ENCODE peak calls at places on chromosome 6, in seven cellular contexts. P is Peyer's patch, N is body of pancreas, L is lung, G is GM04504, W is T-cell, A is GM23248. O is an unnamed sample.
A peak's percentile ranks its signal among the peaks of the same experiment; 100 is the strongest.

GRCh38 chr6:128516514-128516898 is 3.9 kb downstream of the PTPRK start:
- DNase-seq in P (no peak), N (no peak), L (no peak), G (no peak), W (no peak), A (peak; percentile 54), O (no peak)

GRCh38 chr6:11224252-11224965 is 8.1 kb downstream of the NEDD9 start:
- DNase-seq in P (peak; percentile 49), N (no peak), L (no peak), G (no peak), W (peak; percentile 18), A (peak; percentile 58), O (no peak)

GRCh38 chr6:12584631-12585405 is 131.7 kb upstream of the PHACTR1 start:
- DNase-seq in P (no peak), N (no peak), L (no peak), G (no peak), W (no peak), A (no peak), O (no peak)

GRCh38 chr6:103672169-103672568 is 1187.5 kb downstream of the HACE1 start:
- DNase-seq in P (no peak), N (no peak), L (no peak), G (no peak), W (no peak), A (no peak), O (no peak)

GRCh38 chr6:12313992-12314589 is 23.9 kb downstream of the EDN1 start:
- DNase-seq in P (no peak), N (peak; percentile 76), L (peak; percentile 49), G (no peak), W (no peak), A (peak; percentile 75), O (peak; percentile 53)

GRCh38 chr6:30591008-30591407 is 19.8 kb downstream of the ABCF1 start:
- DNase-seq in P (no peak), N (no peak), L (peak; percentile 68), G (no peak), W (no peak), A (peak; percentile 65), O (peak; percentile 72)

GRCh38 chr6:77019081-77019480 is 444.2 kb downstream of the HTR1B start:
- DNase-seq in P (no peak), N (no peak), L (no peak), G (no peak), W (no peak), A (no peak), O (no peak)

GRCh38 chr6:20092071-20092566 is 120.2 kb downstream of the MBOAT1 start:
- DNase-seq in P (no peak), N (no peak), L (no peak), G (peak; percentile 15), W (no peak), A (peak; percentile 52), O (no peak)

GRCh38 chr6:159056941-159057340 is 12.2 kb upstream of the TAGAP start:
- DNase-seq in P (no peak), N (no peak), L (no peak), G (no peak), W (no peak), A (no peak), O (no peak)

GRCh38 chr6:142872376-142872775 is 72.6 kb downstream of the HIVEP2 start:
- DNase-seq in P (no peak), N (no peak), L (no peak), G (no peak), W (no peak), A (peak; percentile 61), O (no peak)

GRCh38 chr6:21533678-21534077 is 59.9 kb upstream of the SOX4 start:
- DNase-seq in P (no peak), N (no peak), L (no peak), G (no peak), W (no peak), A (no peak), O (no peak)

GRCh38 chr6:136501514-136501913 is 48.7 kb downstream of the MAP7 start:
- DNase-seq in P (no peak), N (no peak), L (no peak), G (no peak), W (no peak), A (no peak), O (no peak)

GRCh38 chr6:33609019-33609418 is 12.1 kb upstream of the ITPR3 start:
- DNase-seq in P (no peak), N (no peak), L (no peak), G (no peak), W (no peak), A (peak; percentile 27), O (no peak)

GRCh38 chr6:46144270-46144669 is 14.5 kb downstream of the ENPP4 start:
- DNase-seq in P (no peak), N (no peak), L (no peak), G (no peak), W (no peak), A (no peak), O (no peak)

GRCh38 chr6:80744213-80744612 is 637.7 kb downstream of the BCKDHB start:
- DNase-seq in P (no peak), N (no peak), L (no peak), G (no peak), W (no peak), A (no peak), O (no peak)

GRCh38 chr6:142940487-142940886 is 4.5 kb downstream of the HIVEP2 start:
- DNase-seq in P (no peak), N (no peak), L (no peak), G (no peak), W (no peak), A (peak; percentile 74), O (no peak)

GRCh38 chr6:5997420-5998093 is 9.2 kb downstream of the NRN1 start:
- DNase-seq in P (no peak), N (no peak), L (no peak), G (no peak), W (no peak), A (peak; percentile 79), O (no peak)

GRCh38 chr6:169271158-169271936 is 17.7 kb upstream of the THBS2 start:
- DNase-seq in P (no peak), N (no peak), L (no peak), G (no peak), W (no peak), A (peak; percentile 18), O (no peak)

GRCh38 chr6:133888931-133889556 is at the start of gene TCF21:
- DNase-seq in P (no peak), N (no peak), L (no peak), G (no peak), W (no peak), A (peak; percentile 62), O (no peak)

GRCh38 chr6:105794263-105794662 is 291.9 kb upstream of the PRDM1 start:
- DNase-seq in P (no peak), N (peak; percentile 52), L (peak; percentile 56), G (no peak), W (no peak), A (peak; percentile 55), O (no peak)

GRCh38 chr6:34543421-34543820 is 12.7 kb downstream of the SPDEF start:
- DNase-seq in P (no peak), N (no peak), L (no peak), G (peak; percentile 26), W (no peak), A (peak; percentile 34), O (no peak)

GRCh38 chr6:28353981-28354676 is 4.4 kb downstream of the ZKSCAN3 start:
- DNase-seq in P (no peak), N (peak; percentile 74), L (peak; percentile 68), G (no peak), W (no peak), A (peak; percentile 54), O (no peak)

GRCh38 chr6:72321741-72322140 is 300.1 kb upstream of the KCNQ5 start:
- DNase-seq in P (no peak), N (no peak), L (no peak), G (peak; percentile 18), W (no peak), A (peak; percentile 65), O (no peak)

GRCh38 chr6:107113460-107114212 is 1.7 kb downstream of the BEND3 start:
- DNase-seq in P (no peak), N (peak; percentile 41), L (no peak), G (no peak), W (no peak), A (no peak), O (no peak)

GRCh38 chr6:18595774-18596528 is 208.8 kb downstream of the RNF144B start:
- DNase-seq in P (peak; percentile 20), N (peak; percentile 61), L (peak; percentile 61), G (peak; percentile 28), W (peak; percentile 11), A (peak; percentile 74), O (peak; percentile 55)

GRCh38 chr6:39062014-39062740 is 13.6 kb downstream of the GLP1R start:
- DNase-seq in P (no peak), N (no peak), L (no peak), G (no peak), W (no peak), A (no peak), O (no peak)

GRCh38 chr6:63964347-63964746 is 328.7 kb downstream of the PHF3 start:
- DNase-seq in P (no peak), N (no peak), L (no peak), G (no peak), W (no peak), A (no peak), O (no peak)

GRCh38 chr6:132937466-132937906 is 123.1 kb downstream of the RPS12 start:
- DNase-seq in P (no peak), N (peak; percentile 72), L (peak; percentile 55), G (no peak), W (no peak), A (peak; percentile 63), O (peak; percentile 50)

GRCh38 chr6:20400476-20401402 is 940 bp upstream of the E2F3 start:
- DNase-seq in P (peak; percentile 50), N (peak; percentile 31), L (peak; percentile 76), G (no peak), W (peak; percentile 29), A (peak; percentile 55), O (no peak)

GRCh38 chr6:83708970-83709747 is at the start of gene SNAP91:
- DNase-seq in P (no peak), N (peak; percentile 27), L (no peak), G (no peak), W (no peak), A (no peak), O (peak; percentile 43)

GRCh38 chr6:7628479-7628878 is 38.5 kb downstream of the SNRNP48 start:
- DNase-seq in P (no peak), N (no peak), L (no peak), G (no peak), W (no peak), A (peak; percentile 87), O (no peak)

GRCh38 chr6:36368921-36369880 is 18.3 kb downstream of the ETV7 start:
- DNase-seq in P (no peak), N (no peak), L (peak; percentile 49), G (peak; percentile 78), W (no peak), A (peak; percentile 96), O (no peak)

GRCh38 chr6:106574729-106575458 is 54.4 kb downstream of the RTN4IP1 start:
- DNase-seq in P (no peak), N (no peak), L (no peak), G (peak; percentile 54), W (no peak), A (peak; percentile 90), O (no peak)

O was measured in prostate gland.